ENCODE peak calls at places on chromosome 12, in four cellular contexts. D is activated CD8-positive, alpha-beta memory T cell treated with anti-CD3 and anti-CD28 coated beads, Interleukin-2, amount 10 ng/mL, durations not matched to agents 7 days and 5 days; H is epithelial cell of esophagus; E is HEK293T. Y is an unnamed sample.

GRCh38 chr12:43758247-43758727 is 303 bp downstream of the PUS7L start:
- DNase-seq in H (peak), D (no peak), E (peak), Y (peak)

GRCh38 chr12:52081263-52081733 is 1.8 kb downstream of the SMIM41 start:
- DNase-seq in E (no peak), D (no peak), H (no peak), Y (peak)

GRCh38 chr12:52215587-52216031 is 17.4 kb upstream of the KRT7 start:
- DNase-seq in D (no peak), H (peak), E (no peak), Y (no peak)

GRCh38 chr12:115963030-115963480 is 314.4 kb downstream of the MED13L start:
- DNase-seq in E (no peak), H (peak), D (no peak), Y (no peak)

GRCh38 chr12:19643635-19644034 is 204.3 kb downstream of the AEBP2 start:
- DNase-seq in D (no peak), H (peak), E (peak), Y (peak)

GRCh38 chr12:8996682-8997405 is 7.5 kb downstream of the KLRG1 start:
- DNase-seq in H (peak), E (no peak), D (peak), Y (no peak)

GRCh38 chr12:25186788-25187397 is 8.1 kb downstream of the DNAI7 start:
- DNase-seq in E (no peak), D (no peak), H (no peak), Y (no peak)

GRCh38 chr12:105315726-105316125 is 14.8 kb upstream of the C12orf75 start:
- DNase-seq in E (no peak), D (no peak), H (peak), Y (no peak)

GRCh38 chr12:132560421-132560830 is 50.0 kb downstream of the LRCOL1 start:
- DNase-seq in D (no peak), E (peak), H (peak), Y (peak)

GRCh38 chr12:87801860-87802720 is 227.1 kb downstream of the C12orf50 start:
- DNase-seq in H (no peak), D (no peak), E (no peak), Y (no peak)

GRCh38 chr12:94795053-94795452 is 144.7 kb upstream of the TMCC3 start:
- DNase-seq in H (no peak), D (no peak), E (no peak), Y (no peak)

GRCh38 chr12:112148031-112148513 is 22.7 kb downstream of the TRAFD1 start:
- DNase-seq in E (no peak), H (peak), D (peak), Y (no peak)

Y was measured in iPS-NIHi11.